ENCODE peak calls at places on chromosomes 11 and 22, in five cellular contexts. T is foreskin fibroblast, H is cardiac fibroblast, U is AG09309, O is testis. S is an unnamed sample.

GRCh38 chr11:9144828-9145227 is 53.4 kb upstream of the SCUBE2 start:
- DNase-seq in H (no peak), U (no peak), O (no peak), T (peak; percentile 30), S (no peak)

GRCh38 chr11:23012930-23013329 is 152.7 kb upstream of the CCDC179 start:
- DNase-seq in T (no peak), O (no peak), U (no peak), H (no peak), S (no peak)

GRCh38 chr22:17243524-17243923 is 24.3 kb upstream of the ADA2 start:
- DNase-seq in O (no peak), T (no peak), U (no peak), H (no peak), S (no peak)

GRCh38 chr11:26622201-26622600 is 50.1 kb upstream of the MUC15 start:
- DNase-seq in O (no peak), U (no peak), H (no peak), T (peak; percentile 22), S (no peak)

GRCh38 chr22:36160499-36160942 is at the start of gene APOL3:
- DNase-seq in U (no peak), T (peak; percentile 66), O (peak; percentile 77), H (peak; percentile 83), S (no peak)

GRCh38 chr11:64553554-64554201 is 37.3 kb upstream of the SLC22A12 start:
- DNase-seq in T (peak; percentile 72), U (no peak), O (peak; percentile 83), H (peak; percentile 74), S (peak; percentile 43)

GRCh38 chr11:45671246-45672171 is 6.1 kb upstream of the CHST1 start:
- DNase-seq in T (no peak), U (no peak), H (no peak), O (peak; percentile 39), S (no peak)

GRCh38 chr11:46279393-46280099 is 2.1 kb downstream of the CREB3L1 start:
- DNase-seq in T (peak; percentile 87), O (peak; percentile 77), U (no peak), H (peak; percentile 84), S (no peak)

GRCh38 chr22:49807780-49808708 is 19.6 kb downstream of the BRD1 start:
- DNase-seq in O (no peak), T (no peak), U (no peak), H (peak; percentile 22), S (no peak)

GRCh38 chr11:66101055-66101454 is 31.0 kb downstream of the PACS1 start:
- DNase-seq in T (no peak), H (no peak), U (no peak), O (no peak), S (no peak)

GRCh38 chr11:105740164-105740903 is 130.5 kb downstream of the GRIA4 start:
- DNase-seq in U (no peak), O (no peak), H (no peak), T (no peak), S (no peak)

GRCh38 chr22:46622081-46622521 is 1.9 kb downstream of the GRAMD4 start:
- DNase-seq in H (no peak), T (no peak), U (no peak), O (no peak), S (peak; percentile 75)

GRCh38 chr11:111665779-111666178 is 63.5 kb downstream of the SIK2 start:
- DNase-seq in U (no peak), T (peak; percentile 65), O (peak; percentile 17), H (peak; percentile 62), S (no peak)

GRCh38 chr11:1852885-1853284 is at the start of gene LSP1:
- DNase-seq in O (no peak), H (no peak), T (no peak), U (no peak), S (no peak)

GRCh38 chr22:50532353-50532700 is 2.5 kb upstream of the TYMP start:
- DNase-seq in H (no peak), U (no peak), T (no peak), O (no peak), S (no peak)

GRCh38 chr22:37631448-37632173 is 7.9 kb upstream of the SH3BP1 start:
- DNase-seq in U (no peak), O (no peak), H (no peak), T (no peak), S (no peak)
- TF ChIP-seq CTCF in U (no peak), O (no peak), H (no peak), T (no peak), S (no peak)

GRCh38 chr11:126479178-126479930 is 123.9 kb downstream of the ST3GAL4 start:
- DNase-seq in H (no peak), U (no peak), T (no peak), O (no peak), S (no peak)

GRCh38 chr11:126480015-126480409 is 124.5 kb downstream of the ST3GAL4 start:
- DNase-seq in T (no peak), U (no peak), H (no peak), O (no peak), S (no peak)

GRCh38 chr11:126481303-126481680 is 125.8 kb downstream of the ST3GAL4 start:
- DNase-seq in O (no peak), H (no peak), T (no peak), U (no peak), S (no peak)

GRCh38 chr11:126482586-126483108 is 127.2 kb downstream of the ST3GAL4 start:
- DNase-seq in T (peak; percentile 24), O (no peak), U (no peak), H (no peak), S (no peak)

DNA sequence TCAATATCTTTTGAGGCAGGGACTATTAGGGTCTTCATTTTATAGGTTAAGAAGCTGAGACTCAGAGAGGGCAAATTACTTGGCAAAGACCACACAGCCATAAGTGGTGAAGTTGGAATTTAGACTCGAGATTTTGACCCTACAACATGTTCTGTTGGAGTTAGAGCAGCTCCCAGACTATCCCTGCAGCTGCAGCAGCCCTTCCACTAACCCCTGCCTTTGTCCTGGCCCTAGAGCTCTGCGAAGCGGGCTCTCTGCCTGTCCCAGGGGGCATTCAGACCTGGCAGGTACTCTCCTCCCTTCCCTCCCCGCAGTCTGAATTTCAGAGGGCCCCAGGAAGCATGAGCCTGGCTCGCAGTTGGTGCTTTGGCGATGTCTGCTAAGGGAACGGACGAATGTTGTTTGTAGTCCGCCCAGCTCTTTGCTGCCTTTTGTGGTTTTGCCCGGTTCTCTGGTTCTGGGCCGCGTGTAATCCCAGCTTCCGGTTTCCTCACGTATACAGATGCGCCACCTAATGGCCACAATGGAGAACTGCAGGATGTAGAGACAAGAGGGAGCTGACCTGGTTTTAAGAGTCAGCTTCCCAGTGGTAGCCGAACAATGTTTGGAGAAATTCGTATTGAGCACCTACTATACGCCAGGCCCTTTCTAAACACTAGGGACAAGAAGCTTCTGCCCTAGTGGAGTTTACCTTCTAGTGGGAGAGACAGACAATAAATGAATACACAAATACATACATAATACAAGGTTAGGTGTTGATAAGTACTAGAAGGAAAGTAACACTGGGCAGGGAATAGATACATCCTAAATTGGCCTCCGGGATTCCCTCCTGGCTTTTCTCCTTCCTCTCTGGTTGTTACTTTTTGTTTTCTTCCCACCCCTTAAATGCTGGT is 125.2 kb downstream of the ST3GAL4 start:
- DNase-seq in H (peak; percentile 93), O (peak; percentile 94), T (peak; percentile 93), U (peak; percentile 59), S (peak; percentile 82)
- H3K4me3 ChIP-seq in H (no peak overlapping the region), O (no peak overlapping the region), T (no peak overlapping the region), U (peak overlapping the region; percentile 11), S (peak overlapping the region; percentile 42)

DNA sequence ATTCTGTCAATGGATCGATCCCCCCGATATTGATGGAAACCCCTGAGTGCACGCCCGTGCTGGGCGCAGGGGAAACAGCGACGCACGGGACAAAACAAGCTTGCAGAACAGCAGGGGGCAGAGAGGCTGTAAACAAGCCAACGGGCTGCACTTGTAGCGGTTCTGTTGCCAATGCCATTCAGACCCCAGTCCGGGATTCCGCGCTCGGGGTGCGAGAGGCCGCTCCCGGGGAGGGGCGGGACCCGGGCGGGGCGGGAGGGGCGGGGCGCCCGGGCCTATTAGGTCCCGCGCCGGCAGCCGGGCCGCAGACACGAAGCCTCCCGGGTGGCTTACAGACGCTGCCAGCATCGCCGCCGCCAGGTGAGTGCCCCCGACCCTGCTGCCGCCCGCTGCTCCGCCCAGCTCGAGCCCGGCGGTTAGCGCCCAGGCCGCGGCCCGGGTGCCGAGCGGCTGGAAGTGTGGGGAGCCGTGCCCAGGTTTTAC is at the start of gene BIK:
- DNase-seq in U (no peak), T (peak; percentile 61), O (peak; percentile 75), H (peak; percentile 35), S (peak; percentile 71)
- TF ChIP-seq CTCF in U (peak; percentile 13), T (peak; percentile 12), O (no peak), H (peak; percentile 32), S (peak; percentile 51)

GRCh38 chr11:107859459-107860239 is 1.1 kb upstream of the SLC35F2 start:
- DNase-seq in H (peak; percentile 13), U (no peak), T (peak; percentile 49), O (peak; percentile 47), S (no peak)

GRCh38 chr11:107857550-107858216 is 904 bp downstream of the SLC35F2 start:
- DNase-seq in H (peak; percentile 6), O (no peak), T (peak; percentile 40), U (no peak), S (peak; percentile 28)

GRCh38 chr11:107856180-107856980 is 2.2 kb downstream of the SLC35F2 start:
- DNase-seq in H (no peak), O (peak; percentile 15), T (no peak), U (no peak), S (no peak)

GRCh38 chr11:107858217-107859070 is at the start of gene SLC35F2:
- DNase-seq in U (no peak), H (peak; percentile 55), T (peak; percentile 80), O (peak; percentile 68), S (peak; percentile 78)

GRCh38 chr11:107856981-107857517 is 1.5 kb downstream of the SLC35F2 start:
- DNase-seq in U (no peak), O (peak; percentile 26), H (no peak), T (peak; percentile 38), S (no peak)
- H3K4me3 ChIP-seq in U (no peak overlapping the region), O (no peak overlapping the region), H (no peak overlapping the region), T (no peak overlapping the region), S (peak overlapping the region; percentile 64)

GRCh38 chr11:101914737-101915426 is at the start of gene CEP126:
- DNase-seq in U (peak; percentile 83), O (peak; percentile 98), T (peak; percentile 98), H (peak; percentile 98), S (peak; percentile 97)
- TF ChIP-seq CTCF in U (peak; percentile 54), O (peak; percentile 31), T (peak; percentile 53), H (peak; percentile 59), S (peak; percentile 53)

DNA sequence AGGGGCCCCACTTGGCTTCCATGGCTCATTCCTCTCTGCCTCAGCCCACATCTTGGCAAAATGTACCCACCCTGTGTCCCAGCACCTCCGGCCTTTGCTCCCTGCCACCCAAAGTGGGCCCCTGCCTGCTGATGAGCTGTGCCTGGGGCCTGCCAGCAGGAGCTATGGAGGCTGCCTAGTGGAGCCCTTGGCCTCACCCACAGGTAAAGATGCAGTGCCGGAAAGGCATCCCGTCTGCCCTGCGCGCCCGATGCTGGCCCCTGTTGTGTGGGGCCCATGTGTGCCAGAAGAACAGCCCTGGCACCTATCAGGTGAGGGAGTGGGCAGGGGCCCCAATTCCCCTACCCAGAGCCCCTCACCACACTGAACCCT is 1.3 kb downstream of the TBC1D10C start:
- DNase-seq in H (no peak), U (no peak), T (no peak), O (no peak), S (no peak)
- H3K4me3 ChIP-seq in H (no peak overlapping the region), U (no peak overlapping the region), T (no peak overlapping the region), O (no peak overlapping the region), S (no peak overlapping the region)

GRCh38 chr11:121109916-121110656 is 9.0 kb downstream of the TECTA start:
- DNase-seq in U (no peak), H (no peak), T (no peak), O (no peak), S (no peak)
- TF ChIP-seq CTCF in U (no peak), H (no peak), T (no peak), O (no peak), S (no peak)

S was measured in BE2C.